ENCODE peak calls at places on chromosomes 6 and 20, in seven cellular contexts. A is GM23338, N is neural progenitor cell, Z is PC-9, T is fibroblast of lung, E is DND-41, B is mammary epithelial cell. O is an unnamed sample.

GRCh38 chr20:17721802-17722486 is 22.2 kb downstream of the BANF2 start:
- DNase-seq in A (peak; percentile 29), N (no peak), Z (peak; percentile 76), T (no peak), E (no peak), B (no peak), O (peak; percentile 11)

GRCh38 chr6:15033850-15034203 is 212.0 kb upstream of the JARID2 start:
- DNase-seq in A (no peak), N (no peak), Z (no peak), T (no peak), E (no peak), B (no peak), O (no peak)

GRCh38 chr6:125904871-125905270 is 51.7 kb upstream of the HINT3 start:
- DNase-seq in A (no peak), N (no peak), Z (no peak), T (peak; percentile 94), E (no peak), B (peak; percentile 99), O (no peak)

GRCh38 chr6:159665868-159666635 is 27.0 kb downstream of the SOD2 start:
- DNase-seq in A (no peak), N (no peak), Z (no peak), T (peak; percentile 65), E (no peak), B (no peak), O (no peak)

GRCh38 chr6:31402324-31403282 is 792 bp upstream of the MICA start:
- DNase-seq in A (peak; percentile 66), N (no peak), Z (no peak), T (peak; percentile 39), E (peak; percentile 56), B (no peak), O (peak; percentile 41)

GRCh38 chr6:73134588-73134987 is 90.7 kb downstream of the KHDC1L start:
- DNase-seq in A (peak; percentile 92), N (peak; percentile 87), Z (no peak), T (peak; percentile 18), E (peak; percentile 36), B (no peak), O (peak; percentile 60)

GRCh38 chr6:133277895-133278545 is 36.9 kb downstream of the EYA4 start:
- DNase-seq in A (no peak), N (no peak), Z (no peak), T (no peak), E (no peak), B (no peak), O (no peak)

GRCh38 chr20:59620860-59621485 is 16.6 kb downstream of the PHACTR3 start:
- DNase-seq in A (no peak), N (no peak), Z (no peak), T (no peak), E (no peak), B (no peak), O (peak; percentile 11)

GRCh38 chr6:16712250-16712930 is 48.9 kb downstream of the ATXN1 start:
- DNase-seq in A (no peak), N (no peak), Z (no peak), T (no peak), E (no peak), B (no peak), O (peak; percentile 47)

GRCh38 chr6:111087106-111087835 is at the start of gene SLC16A10:
- DNase-seq in A (peak; percentile 89), N (peak; percentile 89), Z (no peak), T (peak; percentile 39), E (peak; percentile 91), B (peak; percentile 21), O (peak; percentile 82)

GRCh38 chr20:50133041-50133440 is 20.1 kb upstream of the UBE2V1 start:
- DNase-seq in A (no peak), N (no peak), Z (no peak), T (no peak), E (no peak), B (no peak), O (no peak)

GRCh38 chr20:50916257-50916656 is 15.0 kb downstream of the ADNP start:
- DNase-seq in A (peak; percentile 52), N (no peak), Z (no peak), T (peak; percentile 51), E (no peak), B (peak; percentile 66), O (peak; percentile 62)

GRCh38 chr20:58555078-58555765 is 40.0 kb upstream of the APCDD1L start:
- DNase-seq in A (no peak), N (no peak), Z (peak; percentile 71), T (peak; percentile 93), E (no peak), B (peak; percentile 77), O (no peak)

GRCh38 chr6:36616888-36617521 is 22.8 kb downstream of the SRSF3 start:
- DNase-seq in A (no peak), N (no peak), Z (peak; percentile 99), T (peak; percentile 63), E (no peak), B (peak; percentile 100), O (no peak)

GRCh38 chr20:51696304-51697118 is 71.7 kb downstream of the ATP9A start:
- DNase-seq in A (no peak), N (no peak), Z (no peak), T (peak; percentile 35), E (no peak), B (no peak), O (peak; percentile 89)

GRCh38 chr6:139230421-139230840 is 61.4 kb downstream of the TXLNB start:
- DNase-seq in A (peak; percentile 30), N (peak; percentile 63), Z (peak; percentile 86), T (peak; percentile 62), E (no peak), B (no peak), O (peak; percentile 16)

GRCh38 chr20:48880936-48881657 is 40.4 kb upstream of the ARFGEF2 start:
- DNase-seq in A (no peak), N (no peak), Z (no peak), T (no peak), E (no peak), B (no peak), O (no peak)

GRCh38 chr6:6784514-6785162 is 196.1 kb downstream of the LY86 start:
- DNase-seq in A (no peak), N (no peak), Z (no peak), T (no peak), E (no peak), B (no peak), O (no peak)

GRCh38 chr6:22926613-22927348 is 357.4 kb downstream of the HDGFL1 start:
- DNase-seq in A (peak; percentile 12), N (no peak), Z (no peak), T (no peak), E (no peak), B (no peak), O (no peak)

GRCh38 chr6:21931641-21932335 is 338.2 kb downstream of the SOX4 start:
- DNase-seq in A (no peak), N (no peak), Z (peak; percentile 45), T (peak; percentile 89), E (no peak), B (peak; percentile 82), O (no peak)

GRCh38 chr6:43666181-43666920 is 21.2 kb downstream of the MRPS18A start:
- DNase-seq in A (no peak), N (peak; percentile 33), Z (no peak), T (no peak), E (no peak), B (no peak), O (no peak)

GRCh38 chr6:45423901-45424627 is 46.3 kb upstream of the SUPT3H start:
- DNase-seq in A (peak; percentile 64), N (peak; percentile 65), Z (no peak), T (peak; percentile 50), E (no peak), B (peak; percentile 14), O (no peak)

GRCh38 chr6:45423111-45423900 is 45.6 kb upstream of the SUPT3H start:
- DNase-seq in A (peak; percentile 66), N (peak; percentile 65), Z (no peak), T (peak; percentile 30), E (no peak), B (peak; percentile 28), O (peak; percentile 37)

GRCh38 chr6:45422541-45423110 is 44.9 kb upstream of the SUPT3H start:
- DNase-seq in A (peak; percentile 62), N (peak; percentile 73), Z (no peak), T (peak; percentile 72), E (peak; percentile 75), B (peak; percentile 57), O (peak; percentile 65)

GRCh38 chr6:45426251-45426650 is 48.5 kb upstream of the SUPT3H start:
- DNase-seq in A (no peak), N (no peak), Z (no peak), T (no peak), E (no peak), B (no peak), O (no peak)

GRCh38 chr6:45424628-45424955 is 46.9 kb upstream of the SUPT3H start:
- DNase-seq in A (no peak), N (no peak), Z (no peak), T (no peak), E (no peak), B (no peak), O (no peak)
- TF ChIP-seq EZH2 in A (no peak), N (no peak), Z (no peak), T (no peak), E (no peak), B (no peak), O (no peak)

GRCh38 chr6:35287671-35288396 is 9.8 kb upstream of the DEF6 start:
- DNase-seq in A (no peak), N (no peak), Z (no peak), T (peak; percentile 23), E (no peak), B (no peak), O (no peak)
- H3K36me3 ChIP-seq in A (no peaks in the 10 kb centered on the region), N (no peaks in the 10 kb centered on the region), Z (peaks cover 9% of the 10 kb centered on the region), T (peaks cover 12% of the 10 kb centered on the region), E (peaks cover 88% of the 10 kb centered on the region), B (peaks cover 6% of the 10 kb centered on the region), O (peaks cover 44% of the 10 kb centered on the region)

DNA sequence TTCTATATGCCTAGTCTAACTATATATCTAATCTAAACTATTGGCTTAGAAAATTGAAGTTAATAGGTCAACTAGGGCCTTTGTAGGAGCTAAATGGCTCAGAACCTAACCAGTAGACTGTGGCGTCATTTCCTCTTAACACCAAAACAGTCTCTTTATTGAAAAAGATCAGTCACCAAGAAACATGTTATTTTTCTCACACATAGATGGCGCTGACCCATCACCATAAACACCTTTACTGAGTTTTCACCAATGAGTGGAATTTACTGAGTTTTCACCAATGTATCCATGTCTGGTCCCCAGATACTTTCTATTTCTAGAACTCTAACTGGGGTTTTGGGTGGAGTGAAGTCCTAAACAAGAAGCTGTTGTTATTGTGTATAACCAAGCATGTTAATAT is 636.0 kb downstream of the BCKDHB start:
- DNase-seq in A (peak; percentile 59), N (peak; percentile 38), Z (no peak), T (peak; percentile 56), E (peak; percentile 11), B (peak; percentile 19), O (peak; percentile 85)
- TF ChIP-seq CTCF in A (peak; percentile 66), N (peak; percentile 58), Z (peak; percentile 56), T (peak; percentile 35), E (peak; percentile 60), B (peak; percentile 47), O (peak; percentile 72)

DNA sequence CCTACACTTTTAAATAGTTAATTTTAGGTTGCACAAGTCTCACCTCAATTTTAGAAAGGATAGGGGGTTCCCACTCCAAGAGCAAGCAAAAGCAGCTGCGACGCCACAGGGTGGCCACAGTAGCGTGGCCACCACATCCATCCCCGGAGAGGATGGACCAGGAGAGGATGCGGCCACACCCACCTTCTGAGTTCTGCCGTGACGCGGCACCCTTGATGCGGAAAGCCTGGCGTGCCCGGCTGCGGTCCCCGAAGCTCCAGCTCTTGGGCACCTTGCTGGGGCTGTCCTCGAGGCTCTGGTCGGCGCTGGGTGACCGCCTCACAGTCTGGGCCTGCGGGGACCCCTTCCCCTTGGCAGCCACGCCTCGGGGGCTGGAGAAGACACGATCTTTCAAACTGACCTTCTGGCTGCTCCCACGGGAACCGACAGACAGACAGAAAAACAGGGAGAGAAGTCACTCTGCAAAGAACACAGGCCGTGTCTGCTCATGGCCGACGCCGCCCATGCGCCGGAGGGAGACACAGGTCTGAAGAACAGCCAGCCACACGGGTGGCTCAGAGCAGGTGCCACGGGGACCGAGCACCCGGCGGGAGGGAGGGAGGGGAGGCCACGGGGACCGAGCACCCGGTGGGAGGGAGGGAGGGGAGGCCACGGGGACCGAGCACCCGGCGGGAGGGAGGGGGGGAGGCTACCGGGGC is 53.7 kb upstream of the CHRNA4 start:
- DNase-seq in A (no peak), N (no peak), Z (no peak), T (no peak), E (no peak), B (no peak), O (no peak)
- TF ChIP-seq EZH2 in A (no peak), N (no peak), Z (no peak), T (no peak), E (no peak), B (no peak), O (no peak)

O was measured in A673.